ENCODE peak calls at places on chromosomes 5 and 9, in eight cellular contexts. R, D, Q, C, L, O, H and U are unnamed samples.

GRCh38 chr5:96247097-96247675 is 185.9 kb downstream of the PCSK1 start:
- DNase-seq in O (peak; percentile 84), C (no peak), L (no peak), H (peak; percentile 10), R (no peak), D (no peak), Q (no peak), U (peak; percentile 91)

GRCh38 chr5:115179959-115180709 is 10.4 kb upstream of the TRIM36 start:
- DNase-seq in R (no peak), Q (peak; percentile 47), L (peak; percentile 46), O (no peak), H (peak; percentile 8), C (peak; percentile 38), D (no peak), U (no peak)

GRCh38 chr5:1510151-1510561 is 13.6 kb downstream of the LPCAT1 start:
- DNase-seq in R (no peak), D (peak; percentile 19), O (no peak), C (no peak), L (peak; percentile 3), H (peak; percentile 2), Q (peak; percentile 28), U (no peak)

GRCh38 chr5:61319388-61320146 is 12.5 kb upstream of the ZSWIM6 start:
- DNase-seq in O (no peak), L (peak; percentile 36), H (no peak), C (no peak), Q (no peak), D (no peak), R (peak; percentile 36), U (no peak)

GRCh38 chr9:108911820-108912219 is 22.1 kb downstream of the ELP1 start:
- DNase-seq in Q (no peak), C (no peak), R (no peak), D (no peak), L (no peak), O (no peak), H (no peak), U (no peak)

GRCh38 chr5:146475190-146475801 is 28.2 kb downstream of the TCERG1 start:
- DNase-seq in R (no peak), O (no peak), H (no peak), D (no peak), Q (no peak), L (no peak), C (no peak), U (no peak)

GRCh38 chr5:139755892-139756671 is 39.5 kb upstream of the PSD2 start:
- DNase-seq in L (no peak), R (no peak), D (no peak), O (no peak), Q (no peak), C (no peak), H (no peak), U (no peak)

GRCh38 chr9:125758986-125759811 is 12.0 kb downstream of the PBX3 start:
- DNase-seq in L (peak; percentile 12), O (no peak), Q (no peak), R (no peak), C (no peak), H (peak; percentile 10), D (no peak), U (no peak)

GRCh38 chr5:127886141-127886540 is 182.9 kb downstream of the CCDC192 start:
- DNase-seq in R (no peak), O (no peak), Q (no peak), L (peak; percentile 10), H (no peak), D (no peak), C (no peak), U (no peak)

GRCh38 chr5:172736524-172737135 is 34.4 kb downstream of the DUSP1 start:
- DNase-seq in L (no peak), Q (peak; percentile 26), H (no peak), D (no peak), C (no peak), R (no peak), O (no peak), U (no peak)

GRCh38 chr5:172732201-172732865 is 38.7 kb downstream of the DUSP1 start:
- DNase-seq in H (no peak), D (no peak), L (no peak), Q (peak; percentile 30), C (no peak), O (no peak), R (no peak), U (no peak)

GRCh38 chr5:172733974-172734346 is 37.0 kb downstream of the DUSP1 start:
- DNase-seq in Q (no peak), L (no peak), H (no peak), C (no peak), D (no peak), O (no peak), R (no peak), U (no peak)

GRCh38 chr5:172733179-172733973 is 37.6 kb downstream of the DUSP1 start:
- DNase-seq in Q (peak; percentile 81), H (peak; percentile 88), C (no peak), O (peak; percentile 76), R (no peak), D (no peak), L (peak; percentile 79), U (peak; percentile 92)

DNA sequence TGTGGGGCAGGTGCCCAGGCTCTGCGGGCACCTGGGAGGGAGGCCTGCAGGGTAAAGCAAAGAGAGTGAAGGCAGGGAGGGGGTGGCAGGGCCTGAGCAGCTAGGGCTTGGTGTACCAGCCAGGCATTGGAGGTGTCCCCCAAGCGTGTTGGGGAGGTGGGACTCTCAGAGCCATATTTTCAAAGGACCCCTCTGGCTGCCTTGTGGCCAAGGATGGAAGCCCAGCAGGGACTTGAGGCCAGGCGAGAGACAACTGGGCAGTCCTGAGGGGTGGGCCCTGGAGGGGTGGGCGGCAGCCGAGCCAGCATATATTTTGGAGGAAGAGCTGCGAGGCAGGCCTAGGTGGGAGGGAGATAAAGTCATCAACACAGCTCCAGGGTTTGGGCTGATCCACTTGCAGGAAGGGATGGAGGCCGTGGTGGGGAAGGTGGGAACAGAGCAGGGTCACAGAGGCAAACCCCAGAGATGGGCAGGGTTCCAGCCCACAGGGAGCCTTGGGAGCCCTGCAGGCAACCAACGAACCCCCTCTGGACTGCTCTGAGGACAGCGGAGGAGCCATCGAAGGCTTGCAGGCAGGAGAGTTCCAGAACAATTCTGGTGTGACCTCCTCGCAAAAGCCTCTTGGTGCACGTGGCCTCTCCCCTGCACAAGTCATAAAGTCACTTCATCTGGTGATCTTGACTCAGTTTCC is 35.7 kb downstream of the DUSP1 start:
- DNase-seq in C (no peak), R (no peak), D (no peak), L (no peak), H (no peak), Q (peak; percentile 33), O (no peak), U (no peak)
- H3K27ac ChIP-seq in C (no peak overlapping the region), R (no peak overlapping the region), D (no peak overlapping the region), L (peak overlapping the region; percentile 91), H (peak overlapping the region; percentile 97), Q (no peak overlapping the region), O (no peak overlapping the region), U (no peak overlapping the region)

DNA sequence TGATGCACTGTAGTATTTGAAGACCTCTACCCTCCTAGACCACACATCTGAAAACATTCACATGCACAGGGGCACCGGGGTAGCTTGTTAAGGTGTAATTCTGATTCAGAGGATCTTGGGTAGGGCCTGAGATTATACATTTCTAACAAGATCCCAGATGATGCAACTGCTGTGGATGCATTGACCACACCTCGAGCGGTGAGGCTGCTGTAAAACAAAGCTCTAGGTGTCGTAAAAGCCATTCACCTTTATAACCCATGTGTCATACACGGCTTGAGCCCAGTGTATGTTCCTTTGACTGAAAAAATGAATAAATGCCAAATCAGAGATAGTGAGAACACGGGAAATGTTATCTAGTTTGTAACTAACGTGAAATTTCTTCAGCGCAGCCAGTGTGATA is 1578.2 kb upstream of the WWC1 start:
- DNase-seq in L (no peak), Q (no peak), D (no peak), C (no peak), O (no peak), H (no peak), R (no peak), U (no peak)
- H3K27ac ChIP-seq in L (no peak overlapping the region), Q (no peak overlapping the region), D (no peak overlapping the region), C (no peak overlapping the region), O (no peak overlapping the region), H (no peak overlapping the region), R (no peak overlapping the region), U (no peak overlapping the region)

GRCh38 chr9:10007356-10007755 is 605.4 kb downstream of the PTPRD start:
- DNase-seq in R (no peak), H (no peak), L (no peak), D (no peak), C (no peak), Q (no peak), O (no peak), U (no peak)
- H3K27ac ChIP-seq in R (no peak overlapping the region), H (no peak overlapping the region), L (no peak overlapping the region), D (no peak overlapping the region), C (no peak overlapping the region), Q (no peak overlapping the region), O (no peak overlapping the region), U (no peak overlapping the region)

GRCh38 chr9:100468041-100468440 is 4.9 kb upstream of the TMEFF1 start:
- DNase-seq in C (no peak), R (no peak), H (no peak), O (no peak), D (no peak), L (no peak), Q (no peak), U (no peak)

GRCh38 chr9:100466171-100466827 is 6.7 kb upstream of the TMEFF1 start:
- DNase-seq in D (no peak), R (no peak), O (peak; percentile 52), L (no peak), Q (no peak), C (no peak), H (no peak), U (no peak)

GRCh38 chr9:100465765-100466164 is 7.2 kb upstream of the TMEFF1 start:
- DNase-seq in D (no peak), C (no peak), O (no peak), H (no peak), R (no peak), L (no peak), Q (no peak), U (no peak)

GRCh38 chr9:100465270-100465669 is 7.7 kb upstream of the TMEFF1 start:
- DNase-seq in Q (no peak), D (no peak), C (no peak), H (no peak), L (no peak), R (no peak), O (no peak), U (no peak)

DNA sequence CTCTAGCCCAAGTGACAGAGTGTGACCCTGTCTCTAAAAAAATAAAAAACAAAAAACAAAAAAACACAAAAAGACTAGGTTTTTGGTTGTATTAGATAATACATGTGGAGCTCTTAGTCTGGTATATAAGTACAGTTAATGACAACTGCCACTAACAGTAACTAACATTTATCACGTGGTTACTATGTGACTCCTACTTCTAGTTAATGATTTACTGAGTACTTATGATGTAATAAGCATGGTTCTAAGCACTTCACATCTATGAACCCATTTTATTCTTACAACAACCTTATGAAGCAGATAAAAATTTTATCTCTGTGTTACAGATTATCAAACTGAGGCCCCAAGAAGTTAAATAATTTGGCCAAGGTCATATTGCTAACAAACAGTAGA is 6.1 kb upstream of the TMEFF1 start:
- DNase-seq in Q (no peak), R (no peak), L (no peak), C (no peak), H (no peak), O (no peak), D (no peak), U (no peak)
- H3K27ac ChIP-seq in Q (no peak overlapping the region), R (no peak overlapping the region), L (no peak overlapping the region), C (no peak overlapping the region), H (no peak overlapping the region), O (no peak overlapping the region), D (peak overlapping the region; percentile 1), U (no peak overlapping the region)

DNA sequence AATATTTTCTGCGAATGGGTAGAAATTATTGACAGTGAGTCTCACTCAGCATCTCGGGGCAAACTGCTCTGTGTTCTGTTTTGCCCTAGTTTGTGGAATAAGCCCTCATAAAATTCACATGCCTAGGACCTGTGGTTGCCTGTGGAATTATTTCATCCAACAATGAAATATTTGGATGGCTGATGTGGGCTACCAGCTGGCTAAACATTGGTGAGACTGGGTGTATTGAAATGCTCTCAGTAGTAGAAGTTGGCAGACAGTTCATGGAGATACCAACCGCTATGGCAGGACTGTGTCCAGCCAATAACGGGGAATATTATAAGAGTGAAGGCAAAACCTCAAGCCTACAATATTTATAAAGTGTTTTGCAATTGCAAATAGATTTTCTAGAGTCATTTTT is 344.1 kb upstream of the RPS23 start:
- DNase-seq in O (no peak), H (no peak), D (no peak), L (no peak), R (no peak), Q (no peak), C (no peak), U (no peak)
- H3K27ac ChIP-seq in O (no peak overlapping the region), H (no peak overlapping the region), D (no peak overlapping the region), L (peak overlapping the region; percentile 72), R (no peak overlapping the region), Q (no peak overlapping the region), C (no peak overlapping the region), U (no peak overlapping the region)